ENCODE peak calls at places on chromosomes 16 and 17, in five cellular contexts. One of them, this sample, is unnamed.

GRCh38 chr17:82103588-82104451 is 5.8 kb upstream of the FASN start:
- DNase-seq in body of pancreas: peak; percentile 77
- DNase-seq in K562: peak; percentile 79
- DNase-seq in esophagus squamous epithelium: no peak
- DNase-seq in HepG2: peak; percentile 90
- DNase-seq in this sample: peak; percentile 11

GRCh38 chr16:69724981-69725479 is 1.3 kb downstream of the NQO1 start:
- DNase-seq in body of pancreas: no peak
- DNase-seq in HepG2: peak; percentile 26
- DNase-seq in K562: peak; percentile 24
- DNase-seq in esophagus squamous epithelium: no peak
- DNase-seq in this sample: peak; percentile 40

GRCh38 chr16:57186630-57187507 is 740 bp downstream of the RSPRY1 start:
- DNase-seq in K562: peak; percentile 64
- DNase-seq in HepG2: peak; percentile 54
- DNase-seq in body of pancreas: peak; percentile 35
- DNase-seq in esophagus squamous epithelium: no peak
- DNase-seq in this sample: peak; percentile 45

GRCh38 chr17:82839617-82840292 is at the start of gene ZNF750:
- DNase-seq in K562: no peak
- DNase-seq in body of pancreas: no peak
- DNase-seq in esophagus squamous epithelium: no peak
- DNase-seq in HepG2: no peak
- DNase-seq in this sample: no peak

GRCh38 chr17:28574536-28574935 is 2.2 kb downstream of the ALDOC start:
- DNase-seq in K562: no peak
- DNase-seq in body of pancreas: no peak
- DNase-seq in HepG2: no peak
- DNase-seq in esophagus squamous epithelium: no peak
- DNase-seq in this sample: no peak

GRCh38 chr17:81331527-81332043 is 36.5 kb upstream of the SLC38A10 start:
- DNase-seq in K562: no peak
- DNase-seq in HepG2: no peak
- DNase-seq in body of pancreas: no peak
- DNase-seq in esophagus squamous epithelium: no peak
- DNase-seq in this sample: peak; percentile 52

GRCh38 chr17:55324296-55324978 is 59.7 kb downstream of the HLF start:
- DNase-seq in K562: peak; percentile 41
- DNase-seq in HepG2: no peak
- DNase-seq in esophagus squamous epithelium: no peak
- DNase-seq in body of pancreas: no peak
- DNase-seq in this sample: no peak

GRCh38 chr17:71748872-71749271 is 371.9 kb upstream of the SOX9 start:
- DNase-seq in esophagus squamous epithelium: no peak
- DNase-seq in body of pancreas: no peak
- DNase-seq in K562: no peak
- DNase-seq in HepG2: no peak
- DNase-seq in this sample: no peak

GRCh38 chr17:59401725-59402124 is 70.3 kb downstream of the YPEL2 start:
- DNase-seq in HepG2: peak; percentile 85
- DNase-seq in esophagus squamous epithelium: no peak
- DNase-seq in body of pancreas: no peak
- DNase-seq in K562: no peak
- DNase-seq in this sample: no peak

GRCh38 chr16:56607675-56608042 is 725 bp upstream of the MT2A start:
- DNase-seq in esophagus squamous epithelium: no peak
- DNase-seq in body of pancreas: no peak
- DNase-seq in K562: no peak
- DNase-seq in HepG2: no peak
- DNase-seq in this sample: peak; percentile 46

GRCh38 chr16:87324411-87325275 is 7.5 kb upstream of the C16orf95 start:
- DNase-seq in K562: peak; percentile 48
- DNase-seq in HepG2: peak; percentile 46
- DNase-seq in body of pancreas: peak; percentile 20
- DNase-seq in esophagus squamous epithelium: no peak
- DNase-seq in this sample: peak; percentile 62

GRCh38 chr16:911604-912321 is 59.0 kb downstream of the LMF1 start:
- DNase-seq in body of pancreas: no peak
- DNase-seq in HepG2: no peak
- DNase-seq in esophagus squamous epithelium: no peak
- DNase-seq in K562: no peak
- DNase-seq in this sample: no peak

GRCh38 chr16:50196736-50197135 is 43.6 kb downstream of the TENT4B start:
- DNase-seq in esophagus squamous epithelium: no peak
- DNase-seq in body of pancreas: no peak
- DNase-seq in HepG2: no peak
- DNase-seq in K562: no peak
- DNase-seq in this sample: no peak

GRCh38 chr17:40554646-40555295 is 10.5 kb downstream of the CCR7 start:
- DNase-seq in HepG2: no peak
- DNase-seq in body of pancreas: no peak
- DNase-seq in esophagus squamous epithelium: no peak
- DNase-seq in K562: peak; percentile 45
- DNase-seq in this sample: no peak

GRCh38 chr17:13728751-13729150 is 127.0 kb upstream of the HS3ST3A1 start:
- DNase-seq in HepG2: no peak
- DNase-seq in esophagus squamous epithelium: no peak
- DNase-seq in body of pancreas: no peak
- DNase-seq in K562: no peak
- DNase-seq in this sample: no peak

GRCh38 chr16:751152-752007 is 9.2 kb upstream of the MSLN start:
- DNase-seq in body of pancreas: no peak
- DNase-seq in HepG2: no peak
- DNase-seq in esophagus squamous epithelium: no peak
- DNase-seq in K562: no peak
- DNase-seq in this sample: no peak

GRCh38 chr16:25501530-25502255 is 190.1 kb upstream of the HS3ST4 start:
- DNase-seq in HepG2: no peak
- DNase-seq in esophagus squamous epithelium: no peak
- DNase-seq in body of pancreas: no peak
- DNase-seq in K562: no peak
- DNase-seq in this sample: peak; percentile 6

GRCh38 chr16:48434653-48435318 is 49.6 kb upstream of the SIAH1 start:
- DNase-seq in body of pancreas: peak; percentile 48
- DNase-seq in K562: no peak
- DNase-seq in esophagus squamous epithelium: no peak
- DNase-seq in HepG2: no peak
- DNase-seq in this sample: peak; percentile 54

GRCh38 chr16:69270395-69270794 is 40.8 kb upstream of the VPS4A start:
- DNase-seq in HepG2: no peak
- DNase-seq in K562: no peak
- DNase-seq in esophagus squamous epithelium: no peak
- DNase-seq in body of pancreas: no peak
- DNase-seq in this sample: peak; percentile 82

GRCh38 chr16:82895843-82896242 is 269.1 kb downstream of the CDH13 start:
- DNase-seq in esophagus squamous epithelium: no peak
- DNase-seq in K562: no peak
- DNase-seq in HepG2: no peak
- DNase-seq in body of pancreas: no peak
- DNase-seq in this sample: no peak

GRCh38 chr16:56783332-56783731 is 53.4 kb downstream of the NUP93 start:
- DNase-seq in esophagus squamous epithelium: no peak
- DNase-seq in body of pancreas: no peak
- DNase-seq in K562: no peak
- DNase-seq in HepG2: no peak
- DNase-seq in this sample: no peak

GRCh38 chr17:79065105-79065670 is 9.4 kb upstream of the ENGASE start:
- DNase-seq in HepG2: peak; percentile 43
- DNase-seq in K562: peak; percentile 77
- DNase-seq in esophagus squamous epithelium: no peak
- DNase-seq in body of pancreas: peak; percentile 61
- DNase-seq in this sample: peak; percentile 57

GRCh38 chr16:13439766-13440165 is 480.2 kb upstream of the ERCC4 start:
- DNase-seq in body of pancreas: no peak
- DNase-seq in K562: no peak
- DNase-seq in esophagus squamous epithelium: no peak
- DNase-seq in HepG2: no peak
- DNase-seq in this sample: no peak

GRCh38 chr16:13435415-13435814 is 484.5 kb upstream of the ERCC4 start:
- DNase-seq in body of pancreas: no peak
- DNase-seq in esophagus squamous epithelium: no peak
- DNase-seq in HepG2: no peak
- DNase-seq in K562: no peak
- DNase-seq in this sample: no peak

GRCh38 chr16:13438064-13438463 is 481.9 kb upstream of the ERCC4 start:
- DNase-seq in esophagus squamous epithelium: no peak
- DNase-seq in K562: no peak
- DNase-seq in body of pancreas: no peak
- DNase-seq in HepG2: no peak
- DNase-seq in this sample: no peak

GRCh38 chr16:13435873-13436474 is 484.0 kb upstream of the ERCC4 start:
- DNase-seq in esophagus squamous epithelium: no peak
- DNase-seq in K562: peak; percentile 20
- DNase-seq in body of pancreas: no peak
- DNase-seq in HepG2: no peak
- DNase-seq in this sample: peak; percentile 8

GRCh38 chr16:13436641-13437423 is 483.1 kb upstream of the ERCC4 start:
- DNase-seq in K562: peak; percentile 6
- DNase-seq in HepG2: peak; percentile 66
- DNase-seq in body of pancreas: no peak
- DNase-seq in esophagus squamous epithelium: no peak
- DNase-seq in this sample: no peak
- H3K4me3 ChIP-seq in K562: no peak overlapping the region
- H3K4me3 ChIP-seq in HepG2: no peak overlapping the region
- H3K4me3 ChIP-seq in body of pancreas: no peak overlapping the region
- H3K4me3 ChIP-seq in esophagus squamous epithelium: no peak overlapping the region
- H3K4me3 ChIP-seq in this sample: no peak overlapping the region

GRCh38 chr17:16430650-16431049 is 15.3 kb downstream of the TRPV2 start:
- DNase-seq in body of pancreas: no peak
- DNase-seq in HepG2: no peak
- DNase-seq in esophagus squamous epithelium: no peak
- DNase-seq in K562: no peak
- DNase-seq in this sample: no peak

GRCh38 chr17:16428098-16428882 is 12.9 kb downstream of the TRPV2 start:
- DNase-seq in K562: peak; percentile 74
- DNase-seq in esophagus squamous epithelium: no peak
- DNase-seq in HepG2: peak; percentile 64
- DNase-seq in body of pancreas: peak; percentile 71
- DNase-seq in this sample: peak; percentile 82

GRCh38 chr17:16425698-16426659 is 10.6 kb downstream of the TRPV2 start:
- DNase-seq in HepG2: peak; percentile 59
- DNase-seq in body of pancreas: peak; percentile 93
- DNase-seq in K562: no peak
- DNase-seq in esophagus squamous epithelium: no peak
- DNase-seq in this sample: no peak

GRCh38 chr17:16425202-16425601 is 9.8 kb downstream of the TRPV2 start:
- DNase-seq in K562: no peak
- DNase-seq in esophagus squamous epithelium: no peak
- DNase-seq in HepG2: no peak
- DNase-seq in body of pancreas: peak; percentile 51
- DNase-seq in this sample: no peak

DNA sequence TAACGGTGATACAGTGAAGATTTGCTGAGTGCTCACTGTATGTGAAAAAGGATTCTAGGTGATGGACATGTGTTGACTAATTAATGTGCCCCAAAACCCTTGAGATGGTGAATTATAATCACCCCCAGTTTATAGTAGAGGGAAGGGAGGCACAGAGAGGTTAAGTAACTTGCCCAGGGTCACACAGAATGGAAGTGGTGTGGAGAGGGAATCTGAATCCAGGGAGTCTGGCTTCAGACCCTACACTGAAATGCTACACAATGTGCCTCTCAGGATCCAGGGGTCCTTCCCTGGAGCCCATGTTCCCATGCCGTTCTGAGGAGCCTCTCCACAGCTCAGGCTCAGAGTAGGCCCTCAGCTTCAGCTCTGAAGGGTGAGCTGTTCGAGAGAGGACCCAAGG is 11.6 kb downstream of the TRPV2 start:
- DNase-seq in esophagus squamous epithelium: no peak
- DNase-seq in K562: no peak
- DNase-seq in body of pancreas: no peak
- DNase-seq in HepG2: no peak
- DNase-seq in this sample: no peak
- TF ChIP-seq CTCF in esophagus squamous epithelium: no peak
- TF ChIP-seq CTCF in K562: no peak
- TF ChIP-seq CTCF in body of pancreas: no peak
- TF ChIP-seq CTCF in HepG2: no peak
- TF ChIP-seq CTCF in this sample: no peak

DNA sequence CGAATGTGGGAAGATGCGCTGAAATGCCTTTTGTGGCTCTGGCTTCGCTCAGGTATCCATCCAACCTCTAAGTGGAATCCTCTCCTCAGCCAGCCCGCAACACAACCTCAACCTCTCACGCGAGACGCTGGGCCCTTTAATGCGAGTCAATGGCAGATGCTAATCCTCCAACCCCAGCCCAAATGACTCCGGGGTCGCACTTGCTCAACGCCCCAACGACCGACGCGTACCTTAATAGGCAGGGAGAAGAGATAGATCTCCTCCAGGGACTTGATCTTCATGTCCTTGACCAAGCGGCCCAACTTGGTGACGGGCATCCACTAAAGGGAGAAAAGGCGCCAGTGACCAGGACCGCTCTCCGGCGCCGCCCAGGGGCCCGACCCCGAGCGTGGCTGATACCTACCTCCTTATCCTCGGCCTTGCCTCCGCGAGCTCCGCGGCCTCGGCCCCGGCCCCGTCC is 550 bp downstream of the RPS2 start:
- DNase-seq in body of pancreas: no peak
- DNase-seq in K562: peak; percentile 59
- DNase-seq in esophagus squamous epithelium: no peak
- DNase-seq in HepG2: no peak
- DNase-seq in this sample: no peak
- TF ChIP-seq POLR2A in body of pancreas: no peak
- TF ChIP-seq POLR2A in K562: no peak
- TF ChIP-seq POLR2A in esophagus squamous epithelium: no peak
- TF ChIP-seq POLR2A in HepG2: no peak
- TF ChIP-seq POLR2A in this sample: no peak

GRCh38 chr17:76561332-76561731 is 21.5 kb downstream of the PRCD start:
- DNase-seq in K562: peak; percentile 23
- DNase-seq in HepG2: no peak
- DNase-seq in esophagus squamous epithelium: no peak
- DNase-seq in body of pancreas: no peak
- DNase-seq in this sample: no peak
- H3K4me3 ChIP-seq in K562: peak overlapping the region; percentile 57
- H3K4me3 ChIP-seq in HepG2: no peak overlapping the region
- H3K4me3 ChIP-seq in esophagus squamous epithelium: peak overlapping the region; percentile 71
- H3K4me3 ChIP-seq in body of pancreas: no peak overlapping the region
- H3K4me3 ChIP-seq in this sample: peak overlapping the region; percentile 39

GRCh38 chr17:3256575-3256974 is 41.6 kb downstream of the OR3A1 start:
- DNase-seq in K562: no peak
- DNase-seq in body of pancreas: no peak
- DNase-seq in HepG2: no peak
- DNase-seq in esophagus squamous epithelium: no peak
- DNase-seq in this sample: no peak
- TF ChIP-seq CTCF in K562: no peak
- TF ChIP-seq CTCF in body of pancreas: no peak
- TF ChIP-seq CTCF in HepG2: no peak
- TF ChIP-seq CTCF in esophagus squamous epithelium: no peak
- TF ChIP-seq CTCF in this sample: no peak

This sample was measured in NB4.